ENCODE peak calls at places on chromosome 18, in ten cellular contexts. G is amniotic stem cell; X is stomach; K is epithelial cell of proximal tubule; O is ELF-1; R is brain microvascular endothelial cell; Y is body of pancreas; B is HAP-1; E is stimulated activated CD4-positive, alpha-beta T cell treated with anti-CD3 and anti-CD28 coated beads, Interleukin-12 subunit alpha, Interleukin-12 subunit beta, amount 100 ng/mL, for 4 hours; W is right cardiac atrium. M is an unnamed sample.

GRCh38 chr18:75336767-75337166 is 90.7 kb downstream of the SMIM21 start:
- DNase-seq in E (no peak), B (no peak), Y (no peak), O (no peak), R (no peak), W (no peak), K (no peak), X (no peak), G (no peak), M (no peak)

GRCh38 chr18:79056827-79057367 is 12.3 kb upstream of the ATP9B start:
- DNase-seq in W (no peak), E (no peak), K (no peak), Y (no peak), G (no peak), O (no peak), R (no peak), B (no peak), X (no peak), M (no peak)

GRCh38 chr18:68549257-68549871 is 165.5 kb downstream of the TMX3 start:
- DNase-seq in W (no peak), R (peak), X (no peak), B (no peak), Y (no peak), E (no peak), O (no peak), K (no peak), G (peak), M (no peak)

GRCh38 chr18:48851563-48851962 is 99.2 kb downstream of the SMAD7 start:
- DNase-seq in R (peak), G (no peak), K (no peak), X (no peak), Y (no peak), B (no peak), W (peak), E (no peak), O (peak), M (no peak)

GRCh38 chr18:35376742-35377695 is at the start of gene ZNF396:
- DNase-seq in X (peak), R (peak), B (peak), G (no peak), K (no peak), O (peak), E (peak), W (peak), Y (peak), M (no peak)

GRCh38 chr18:54777118-54777791 is 51.0 kb upstream of the RAB27B start:
- DNase-seq in W (no peak), G (no peak), Y (no peak), X (no peak), E (no peak), K (no peak), R (no peak), O (no peak), B (no peak), M (no peak)

GRCh38 chr18:47737956-47738355 is 192.5 kb downstream of the SMAD2 start:
- DNase-seq in Y (no peak), E (no peak), O (no peak), K (no peak), R (no peak), B (no peak), G (no peak), X (peak), W (no peak), M (no peak)

GRCh38 chr18:50080932-50081560 is 113.9 kb downstream of the MYO5B start:
- DNase-seq in B (no peak), W (no peak), X (no peak), K (peak), Y (no peak), E (no peak), G (no peak), R (no peak), O (no peak), M (no peak)

GRCh38 chr18:49845629-49846252 is 32.4 kb upstream of the ACAA2 start:
- DNase-seq in K (no peak), O (no peak), W (no peak), Y (no peak), R (no peak), G (no peak), E (no peak), B (no peak), X (no peak), M (no peak)

GRCh38 chr18:26865557-26865956 is at the start of gene AQP4:
- DNase-seq in O (peak), X (peak), W (peak), G (no peak), B (peak), E (no peak), R (no peak), K (no peak), Y (no peak), M (no peak)

GRCh38 chr18:59634096-59634495 is 63.1 kb downstream of the CCBE1 start:
- DNase-seq in K (no peak), B (no peak), X (no peak), R (no peak), G (no peak), W (no peak), O (no peak), Y (no peak), E (no peak), M (peak)

GRCh38 chr18:3294435-3295080 is 32.6 kb downstream of the MYL12B start:
- DNase-seq in B (no peak), G (no peak), Y (peak), O (peak), E (no peak), X (no peak), W (no peak), K (no peak), R (peak), M (no peak)

GRCh38 chr18:50428531-50429206 is 53.8 kb downstream of the SKA1 start:
- DNase-seq in R (no peak), B (no peak), X (no peak), O (no peak), E (no peak), G (no peak), Y (no peak), K (no peak), W (no peak), M (no peak)

GRCh38 chr18:23191952-23192662 is 56.8 kb downstream of the CABLES1 start:
- DNase-seq in X (peak), R (peak), B (no peak), O (no peak), E (no peak), K (no peak), Y (peak), G (no peak), W (peak), M (peak)

GRCh38 chr18:58186258-58186948 is 142.4 kb downstream of the NEDD4L start:
- DNase-seq in G (peak), Y (peak), W (no peak), B (no peak), K (peak), R (peak), O (peak), E (no peak), X (peak), M (peak)

GRCh38 chr18:58856881-58857280 is 7.8 kb upstream of the ZNF532 start:
- DNase-seq in X (no peak), G (no peak), B (no peak), O (no peak), E (no peak), Y (no peak), W (no peak), R (no peak), K (no peak), M (no peak)

GRCh38 chr18:66048404-66048803 is 297.6 kb downstream of the CDH7 start:
- DNase-seq in X (no peak), R (no peak), Y (no peak), O (no peak), K (no peak), W (no peak), G (no peak), B (no peak), E (no peak), M (no peak)

GRCh38 chr18:48540329-48541025 is 1.6 kb downstream of the CTIF start:
- DNase-seq in R (peak), W (peak), Y (peak), X (peak), O (peak), E (peak), B (peak), K (no peak), G (no peak), M (peak)

GRCh38 chr18:55900380-55900779 is 312.4 kb upstream of the TCF4 start:
- DNase-seq in O (no peak), W (no peak), K (no peak), E (no peak), X (no peak), B (no peak), Y (no peak), G (no peak), R (peak), M (no peak)